ENCODE peak calls at places on chromosome 16, in nine cellular contexts. U is tibial artery; N is Caki2; X is anterior cingulate cortex; I is aorta; R is A172; T is body of pancreas; H is mesothelial cell of epicardium; E is stimulated activated CD4-positive, alpha-beta T cell treated with anti-CD3 and anti-CD28 coated beads, Interleukin-1b, Interleukin-23, amount 100 ng/mL, for 24 hours. D is an unnamed sample.

GRCh38 chr16:75627856-75628255 is 4.8 kb upstream of the ADAT1 start:
- DNase-seq in U (no peak), N (no peak), X (no peak), I (no peak), R (no peak), T (no peak), H (no peak), E (no peak), D (no peak)

GRCh38 chr16:80899804-80900592 is 95.6 kb upstream of the CDYL2 start:
- DNase-seq in U (peak; percentile 89), N (peak; percentile 2), X (peak; percentile 56), I (peak; percentile 95), R (peak; percentile 66), T (peak; percentile 88), H (no peak), E (no peak), D (peak; percentile 41)

GRCh38 chr16:68022278-68022727 is 729 bp downstream of the DDX28 start:
- DNase-seq in U (no peak), N (no peak), X (no peak), I (peak; percentile 75), R (no peak), T (peak; percentile 14), H (no peak), E (no peak), D (no peak)

GRCh38 chr16:27761816-27762215 is 211.9 kb downstream of the KATNIP start:
- DNase-seq in U (no peak), N (peak; percentile 97), X (no peak), I (no peak), R (no peak), T (no peak), H (no peak), E (no peak), D (no peak)

GRCh38 chr16:18950469-18951185 is 24.4 kb upstream of the SMG1 start:
- DNase-seq in U (no peak), N (no peak), X (no peak), I (no peak), R (no peak), T (no peak), H (no peak), E (no peak), D (no peak)

GRCh38 chr16:57167951-57168350 is 17.9 kb downstream of the PSME3IP1 start:
- DNase-seq in U (no peak), N (peak; percentile 41), X (no peak), I (no peak), R (peak; percentile 62), T (no peak), H (no peak), E (no peak), D (no peak)

GRCh38 chr16:12869681-12870427 is 31.5 kb upstream of the SHISA9 start:
- DNase-seq in U (no peak), N (peak; percentile 56), X (no peak), I (no peak), R (peak; percentile 68), T (no peak), H (no peak), E (no peak), D (no peak)

GRCh38 chr16:84360748-84361147 is 7.6 kb upstream of the ATP2C2 start:
- DNase-seq in U (no peak), N (no peak), X (no peak), I (no peak), R (no peak), T (no peak), H (no peak), E (no peak), D (no peak)

GRCh38 chr16:79651363-79651762 is 50.8 kb upstream of the MAF start:
- DNase-seq in U (peak; percentile 75), N (peak; percentile 15), X (peak; percentile 66), I (peak; percentile 82), R (peak; percentile 55), T (no peak), H (no peak), E (no peak), D (peak; percentile 91)

GRCh38 chr16:13756411-13756810 is 163.5 kb upstream of the ERCC4 start:
- DNase-seq in U (no peak), N (no peak), X (no peak), I (no peak), R (no peak), T (no peak), H (no peak), E (no peak), D (no peak)

GRCh38 chr16:57914244-57915173 is 56.4 kb downstream of the CNGB1 start:
- DNase-seq in U (no peak), N (no peak), X (no peak), I (no peak), R (no peak), T (no peak), H (no peak), E (no peak), D (no peak)

GRCh38 chr16:66409156-66409555 is 17.9 kb upstream of the BEAN1 start:
- DNase-seq in U (no peak), N (no peak), X (no peak), I (no peak), R (peak; percentile 63), T (no peak), H (no peak), E (no peak), D (no peak)

GRCh38 chr16:31138621-31139578 is 3.4 kb upstream of the PRSS8 start:
- DNase-seq in U (no peak), N (peak; percentile 95), X (no peak), I (peak; percentile 89), R (peak; percentile 97), T (peak; percentile 92), H (peak; percentile 65), E (no peak), D (no peak)

GRCh38 chr16:26569793-26570192 is 496.9 kb upstream of the C16orf82 start:
- DNase-seq in U (no peak), N (peak; percentile 28), X (peak; percentile 3), I (no peak), R (no peak), T (no peak), H (no peak), E (no peak), D (no peak)

GRCh38 chr16:75965504-75966374 is 239.4 kb upstream of the CPHXL start:
- DNase-seq in U (no peak), N (no peak), X (no peak), I (no peak), R (no peak), T (no peak), H (no peak), E (no peak), D (no peak)

GRCh38 chr16:11399261-11399831 is 54.1 kb downstream of the RMI2 start:
- DNase-seq in U (no peak), N (no peak), X (no peak), I (peak; percentile 61), R (no peak), T (no peak), H (no peak), E (no peak), D (no peak)

GRCh38 chr16:80369559-80369958 is 171.2 kb upstream of the DYNLRB2 start:
- DNase-seq in U (peak; percentile 31), N (peak; percentile 16), X (peak; percentile 9), I (no peak), R (peak; percentile 49), T (peak; percentile 16), H (peak; percentile 49), E (no peak), D (no peak)

GRCh38 chr16:56606071-56606687 is 2.2 kb upstream of the MT2A start:
- DNase-seq in U (peak; percentile 81), N (peak; percentile 83), X (peak; percentile 23), I (peak; percentile 84), R (peak; percentile 90), T (no peak), H (no peak), E (no peak), D (no peak)

GRCh38 chr16:54510619-54511018 is 224.0 kb upstream of the IRX3 start:
- DNase-seq in U (no peak), N (no peak), X (no peak), I (no peak), R (no peak), T (no peak), H (no peak), E (no peak), D (no peak)

GRCh38 chr16:66389256-66390175 is 23.0 kb downstream of the CDH5 start:
- DNase-seq in U (peak; percentile 6), N (no peak), X (no peak), I (no peak), R (no peak), T (no peak), H (no peak), E (no peak), D (peak; percentile 70)

GRCh38 chr16:24045641-24046040 is 209.9 kb downstream of the PRKCB start:
- DNase-seq in U (no peak), N (no peak), X (peak; percentile 7), I (no peak), R (no peak), T (no peak), H (peak; percentile 57), E (no peak), D (no peak)

GRCh38 chr16:29784901-29785500 is 5.5 kb upstream of the KIF22 start:
- DNase-seq in U (peak; percentile 49), N (peak; percentile 40), X (peak; percentile 20), I (peak; percentile 94), R (no peak), T (peak; percentile 80), H (peak; percentile 62), E (peak; percentile 68), D (peak; percentile 38)

GRCh38 chr16:88743693-88744519 is 37.6 kb downstream of the CTU2 start:
- DNase-seq in U (peak; percentile 73), N (peak; percentile 47), X (peak; percentile 57), I (peak; percentile 95), R (peak; percentile 61), T (peak; percentile 85), H (peak; percentile 90), E (peak; percentile 66), D (peak; percentile 95)

GRCh38 chr16:83356266-83356665 is 451.5 kb upstream of the HSBP1 start:
- DNase-seq in U (no peak), N (peak; percentile 40), X (peak; percentile 14), I (no peak), R (peak; percentile 80), T (no peak), H (no peak), E (no peak), D (no peak)

GRCh38 chr16:23595951-23596720 is at the start of gene NDUFAB1:
- DNase-seq in U (peak; percentile 86), N (peak; percentile 88), X (peak; percentile 83), I (peak; percentile 97), R (peak; percentile 83), T (peak; percentile 92), H (peak; percentile 96), E (peak; percentile 85), D (peak; percentile 84)